ENCODE peak calls at places on chromosomes 16 and 17, in seven cellular contexts. O is kidney, K is kidney epithelial cell, H is cardiac muscle cell, E is stomach, N is fibroblast of mammary gland, D is retinal pigment epithelial cell. S is an unnamed sample.

GRCh38 chr16:96935-97381 is 18.9 kb downstream of the MPG start:
- DNase-seq in O (peak; percentile 94), K (no peak), H (peak; percentile 89), E (peak; percentile 92), N (peak; percentile 88), D (peak; percentile 67), S (no peak)

GRCh38 chr16:29745126-29745852 is 501 bp downstream of the C16orf54 start:
- DNase-seq in O (peak; percentile 68), K (no peak), H (no peak), E (no peak), N (no peak), D (no peak), S (no peak)

GRCh38 chr16:23060458-23061320 is 88.6 kb downstream of the USP31 start:
- DNase-seq in O (no peak), K (peak; percentile 25), H (peak; percentile 79), E (peak; percentile 79), N (peak; percentile 72), D (peak; percentile 13), S (peak; percentile 22)

GRCh38 chr17:81396722-81397313 is 1.6 kb downstream of the BAHCC1 start:
- DNase-seq in O (no peak), K (no peak), H (peak; percentile 54), E (peak; percentile 56), N (peak; percentile 38), D (no peak), S (no peak)

GRCh38 chr17:78248051-78248914 is 16.9 kb downstream of the TMEM235 start:
- DNase-seq in O (peak; percentile 74), K (no peak), H (no peak), E (no peak), N (no peak), D (no peak), S (no peak)

GRCh38 chr17:27520571-27521185 is 64.4 kb downstream of the KSR1 start:
- DNase-seq in O (no peak), K (no peak), H (no peak), E (no peak), N (no peak), D (no peak), S (no peak)

GRCh38 chr16:81645925-81646324 is 133.2 kb upstream of the PLCG2 start:
- DNase-seq in O (no peak), K (no peak), H (no peak), E (no peak), N (no peak), D (no peak), S (no peak)

GRCh38 chr17:27553019-27553511 is 77.9 kb upstream of the LGALS9 start:
- DNase-seq in O (no peak), K (no peak), H (peak; percentile 55), E (no peak), N (peak; percentile 59), D (no peak), S (peak; percentile 76)

GRCh38 chr17:5467416-5467815 is 1.4 kb downstream of the DHX33 start:
- DNase-seq in O (no peak), K (no peak), H (peak; percentile 12), E (no peak), N (no peak), D (no peak), S (no peak)

GRCh38 chr17:2123467-2124251 is 68.8 kb downstream of the HIC1 start:
- DNase-seq in O (no peak), K (no peak), H (peak; percentile 48), E (no peak), N (peak; percentile 33), D (no peak), S (no peak)

GRCh38 chr17:39704821-39705551 is 5.1 kb downstream of the ERBB2 start:
- DNase-seq in O (no peak), K (no peak), H (peak; percentile 14), E (peak; percentile 77), N (peak; percentile 17), D (no peak), S (no peak)

GRCh38 chr17:40056379-40057005 is 2.3 kb upstream of the MED24 start:
- DNase-seq in O (no peak), K (no peak), H (no peak), E (no peak), N (no peak), D (no peak), S (no peak)

GRCh38 chr17:81520021-81520894 is 7.7 kb upstream of the ACTG1 start:
- DNase-seq in O (peak; percentile 82), K (no peak), H (no peak), E (no peak), N (no peak), D (no peak), S (no peak)

GRCh38 chr16:85334718-85335583 is 222.7 kb upstream of the CIBAR2 start:
- DNase-seq in O (peak; percentile 80), K (no peak), H (peak; percentile 49), E (peak; percentile 91), N (no peak), D (no peak), S (no peak)

GRCh38 chr16:31064882-31065461 is 9.1 kb downstream of the ZNF668 start:
- DNase-seq in O (no peak), K (no peak), H (peak; percentile 92), E (no peak), N (peak; percentile 98), D (no peak), S (no peak)

DNA sequence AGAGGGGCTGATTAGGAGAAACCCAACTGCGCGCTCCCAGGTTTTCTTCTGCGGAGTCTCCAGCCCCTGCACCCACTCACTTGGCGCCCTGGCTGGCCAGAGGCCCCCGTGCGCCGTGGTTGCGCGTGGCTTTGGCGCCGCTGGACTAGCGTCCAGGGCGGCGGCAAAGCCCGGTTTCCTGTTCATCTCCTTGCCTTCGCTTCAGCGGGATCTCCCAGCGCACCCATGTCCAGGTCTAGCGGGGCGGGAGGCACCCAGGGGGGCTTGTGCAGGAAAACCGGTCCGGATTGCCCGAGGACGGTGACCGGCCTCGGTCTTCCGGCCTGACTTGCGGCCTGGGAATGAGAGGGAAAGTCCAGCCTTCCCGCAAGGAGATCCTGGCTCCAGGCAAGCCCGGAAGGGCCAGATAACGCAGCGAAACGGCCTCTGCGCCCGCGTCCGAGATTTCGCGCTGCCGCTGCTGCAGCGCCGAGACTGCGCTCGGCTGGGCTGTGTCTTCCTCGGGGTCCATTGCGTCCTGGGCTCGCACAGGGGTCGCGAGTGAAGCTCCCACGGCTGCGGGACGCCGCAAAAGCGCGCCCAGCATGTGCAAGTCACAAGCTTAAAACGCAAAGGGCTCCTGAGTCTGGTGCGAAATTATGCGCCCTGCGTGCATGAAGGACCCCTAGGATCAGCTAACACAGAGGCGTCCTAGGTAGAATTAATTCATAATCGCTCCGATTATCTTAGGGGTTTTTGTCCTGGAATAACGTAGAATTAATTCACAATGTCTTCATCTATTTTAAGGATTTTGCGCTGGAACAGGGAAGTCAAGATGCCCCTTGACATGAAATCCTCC is 5.7 kb downstream of the FOXF1 start:
- DNase-seq in O (peak; percentile 65), K (no peak), H (peak; percentile 49), E (no peak), N (peak; percentile 37), D (no peak), S (no peak)
- TF ChIP-seq CTCF in O (no peak), K (no peak), H (no peak), E (no peak), N (no peak), D (no peak), S (no peak)

DNA sequence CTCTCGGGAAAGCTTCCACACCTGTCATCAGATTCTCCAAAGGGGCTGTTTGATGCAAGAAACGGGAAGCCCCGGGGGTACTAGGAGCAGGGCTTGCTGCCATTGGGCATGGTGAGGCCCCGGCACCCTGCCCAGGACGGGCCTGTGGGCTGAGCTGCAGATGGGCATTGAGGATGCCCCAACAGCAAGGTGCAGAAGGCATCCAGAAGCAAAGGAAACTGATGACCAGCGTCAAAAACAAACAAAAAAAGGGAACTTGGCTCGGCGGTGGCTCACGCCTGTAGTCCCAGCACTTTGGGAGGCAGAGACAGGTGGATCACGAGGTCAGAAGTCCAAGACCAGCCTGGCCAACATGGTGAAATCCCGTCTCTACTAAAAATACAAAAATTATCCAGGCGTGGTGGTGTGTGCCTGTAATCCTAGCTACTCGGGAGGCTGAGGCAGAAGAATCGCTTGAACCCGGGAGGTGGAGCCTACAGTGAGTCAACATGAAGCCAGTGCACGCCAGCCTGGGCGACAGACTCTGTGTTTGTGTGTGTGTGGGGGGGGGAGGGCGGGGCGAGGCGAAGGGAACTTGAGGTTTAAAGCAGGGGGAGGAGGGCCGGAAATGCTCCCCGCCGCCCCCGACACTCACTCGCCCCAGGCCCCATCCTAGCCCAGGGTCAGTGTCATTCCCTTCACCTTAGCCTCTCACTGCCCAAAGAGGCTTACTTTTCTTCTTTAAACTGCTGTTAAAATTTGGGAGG is 1.7 kb upstream of the LIMD2 start:
- DNase-seq in O (peak; percentile 76), K (no peak), H (no peak), E (peak; percentile 41), N (no peak), D (no peak), S (no peak)
- H3K4me3 ChIP-seq in O (peak overlapping the region; percentile 39), K (no peak overlapping the region), H (no peak overlapping the region), E (peak overlapping the region; percentile 71), N (no peak overlapping the region), D (no peak overlapping the region), S (no peak overlapping the region)

GRCh38 chr16:21300309-21301167 is 22.4 kb upstream of the CRYM start:
- DNase-seq in O (peak; percentile 91), K (peak; percentile 99), H (peak; percentile 100), E (peak; percentile 96), N (peak; percentile 100), D (peak; percentile 99), S (peak; percentile 98)

GRCh38 chr16:21302454-21302853 is 24.4 kb upstream of the CRYM start:
- DNase-seq in O (no peak), K (no peak), H (no peak), E (no peak), N (peak; percentile 29), D (no peak), S (no peak)

GRCh38 chr16:21302898-21303528 is 24.9 kb upstream of the CRYM start:
- DNase-seq in O (no peak), K (peak; percentile 82), H (peak; percentile 30), E (no peak), N (peak; percentile 98), D (peak; percentile 66), S (peak; percentile 81)

GRCh38 chr16:21301895-21302291 is 23.8 kb upstream of the CRYM start:
- DNase-seq in O (no peak), K (no peak), H (peak; percentile 12), E (no peak), N (peak; percentile 25), D (no peak), S (no peak)

GRCh38 chr16:21301168-21301894 is 23.2 kb upstream of the CRYM start:
- DNase-seq in O (peak; percentile 89), K (peak; percentile 37), H (peak; percentile 70), E (peak; percentile 72), N (peak; percentile 74), D (peak; percentile 39), S (no peak)
- TF ChIP-seq CTCF in O (no peak), K (no peak), H (peak; percentile 25), E (peak; percentile 13), N (no peak), D (peak; percentile 16), S (peak; percentile 11)

DNA sequence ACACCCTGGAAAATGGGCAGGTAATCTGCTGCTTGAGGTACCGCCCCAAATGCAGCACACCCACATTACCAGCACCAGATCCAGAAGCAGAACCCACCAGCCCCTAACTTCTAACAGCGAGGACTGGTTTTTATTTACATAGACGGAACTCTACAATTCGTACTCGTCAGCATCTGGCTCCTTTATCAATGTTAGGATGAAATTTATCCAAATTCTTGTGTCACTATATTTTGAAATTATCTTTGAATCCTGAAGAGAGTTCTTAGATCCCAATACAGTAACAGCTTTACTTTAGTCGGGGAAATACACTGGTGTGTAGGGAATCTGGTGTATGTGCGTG is 332 bp upstream of the ALG1 start:
- DNase-seq in O (no peak), K (no peak), H (no peak), E (no peak), N (no peak), D (no peak), S (no peak)
- H3K4me3 ChIP-seq in O (peak overlapping the region; percentile 82), K (peak overlapping the region; percentile 88), H (no peak overlapping the region), E (peak overlapping the region; percentile 62), N (peak overlapping the region; percentile 85), D (peak overlapping the region; percentile 75), S (peak overlapping the region; percentile 87)

GRCh38 chr17:77140166-77140877 is 447 bp upstream of the SEC14L1 start:
- DNase-seq in O (peak; percentile 100), K (peak; percentile 61), H (peak; percentile 99), E (peak; percentile 100), N (peak; percentile 96), D (peak; percentile 84), S (no peak)
- TF ChIP-seq CTCF in O (no peak), K (no peak), H (no peak), E (no peak), N (no peak), D (no peak), S (no peak)

S was measured in epithelial cell of proximal tubule.